ENCODE peak calls at places on chromosomes 12 and 14, in nine cellular contexts. L is globus pallidus; E is stimulated activated effector memory CD8-positive, alpha-beta T cell treated with anti-CD3 and anti-CD28 coated beads, Interleukin-12 subunit alpha, Interleukin-12 subunit beta, amount 100 ng/mL, for 72 hours; R is iPS-NIHi11; B is activated T-helper 1 cell treated with anti-CD3 and anti-CD28 coated beads, Interleukin-12 subunit alpha, Interleukin-12 subunit beta, Interleukin-2, Interleukin-4 antibody, amounts not matched to agents 30 ng/mL and 10 ng/mL and 1 ng/mL, durations not matched to agents 14 hours and 24 hours and 36 hours; V is uterus; Q is SK-N-SH; W is NCI-H1092 treated with DMSO at 0.1 percent for 48 hours; I is stimulated activated CD4-positive, alpha-beta T cell treated with anti-CD3 and anti-CD28 coated beads, Interleukin-2, amount 100 ng/mL, for 48 hours. M is an unnamed sample.

GRCh38 chr14:79708991-79709390 is 502.3 kb downstream of the DIO2 start:
- DNase-seq in I (no peak), B (no peak), V (no peak), W (no peak), E (no peak), L (no peak), R (no peak), Q (no peak), M (no peak)

GRCh38 chr14:25041484-25041883 is 8.5 kb downstream of the STXBP6 start:
- DNase-seq in Q (no peak), R (no peak), B (no peak), L (no peak), W (no peak), E (no peak), I (no peak), V (no peak), M (no peak)

GRCh38 chr14:58292192-58292591 is 6.2 kb upstream of the ARID4A start:
- DNase-seq in W (no peak), I (no peak), V (no peak), E (no peak), L (no peak), R (no peak), B (no peak), Q (no peak), M (no peak)

GRCh38 chr12:59067068-59067467 is 146.8 kb upstream of the LRIG3 start:
- DNase-seq in Q (peak; percentile 28), V (no peak), B (no peak), R (peak; percentile 55), I (no peak), L (no peak), E (no peak), W (no peak), M (no peak)

GRCh38 chr12:105292705-105293104 is 37.8 kb upstream of the C12orf75 start:
- DNase-seq in R (no peak), L (no peak), I (no peak), B (no peak), E (no peak), W (no peak), V (no peak), Q (no peak), M (no peak)

GRCh38 chr12:9948606-9949286 is 16.6 kb upstream of the CLEC2A start:
- DNase-seq in R (no peak), V (no peak), L (no peak), E (no peak), Q (no peak), B (no peak), I (no peak), W (no peak), M (no peak)

GRCh38 chr12:126385785-126386184 is 1320.5 kb downstream of the AACS start:
- DNase-seq in L (no peak), I (no peak), Q (no peak), B (no peak), R (no peak), V (no peak), E (no peak), W (no peak), M (no peak)

GRCh38 chr12:120981407-120981921 is 3.1 kb downstream of the HNF1A start:
- DNase-seq in V (no peak), W (no peak), Q (no peak), L (no peak), I (no peak), B (no peak), R (no peak), E (no peak), M (no peak)

GRCh38 chr12:17592472-17592871 is 497.5 kb downstream of the RERGL start:
- DNase-seq in Q (no peak), L (no peak), B (no peak), I (no peak), E (no peak), R (no peak), V (no peak), W (no peak), M (no peak)

GRCh38 chr12:127209318-127209717 is 1057.7 kb upstream of the TMEM132C start:
- DNase-seq in E (no peak), R (no peak), Q (no peak), V (no peak), L (no peak), W (no peak), B (no peak), I (no peak), M (no peak)

GRCh38 chr12:51281202-51281924 is 11.1 kb upstream of the SMAGP start:
- DNase-seq in Q (no peak), B (no peak), E (no peak), W (no peak), V (no peak), L (no peak), I (no peak), R (no peak), M (no peak)

GRCh38 chr12:2876431-2877046 is 435 bp downstream of the FOXM1 start:
- DNase-seq in R (peak; percentile 64), I (peak; percentile 27), V (no peak), B (peak; percentile 12), E (no peak), W (peak; percentile 49), L (no peak), Q (no peak), M (no peak)

GRCh38 chr12:108495054-108495453 is 20.0 kb upstream of the FICD start:
- DNase-seq in R (peak; percentile 66), B (no peak), Q (peak; percentile 59), W (no peak), L (no peak), E (no peak), I (peak; percentile 41), V (no peak), M (no peak)

GRCh38 chr14:77812028-77812427 is 12.1 kb downstream of the ADCK1 start:
- DNase-seq in R (no peak), I (no peak), Q (no peak), L (no peak), E (no peak), B (no peak), W (no peak), V (no peak), M (no peak)

GRCh38 chr14:92631098-92631497 is 117.3 kb downstream of the LGMN start:
- DNase-seq in Q (no peak), W (no peak), V (no peak), L (no peak), B (no peak), R (no peak), E (no peak), I (no peak), M (no peak)

GRCh38 chr14:35695647-35696046 is 113.4 kb downstream of the RALGAPA1 start:
- DNase-seq in Q (no peak), E (no peak), L (no peak), B (no peak), W (no peak), V (no peak), R (no peak), I (no peak), M (no peak)

GRCh38 chr12:6452908-6453630 is 1.2 kb downstream of the TAPBPL start:
- DNase-seq in E (no peak), R (no peak), Q (no peak), L (no peak), V (no peak), B (no peak), W (no peak), I (no peak), M (no peak)

GRCh38 chr14:36584167-36584811 is 1.9 kb upstream of the NKX2-8 start:
- DNase-seq in I (no peak), E (no peak), V (no peak), W (no peak), Q (peak; percentile 5), L (no peak), R (no peak), B (no peak), M (no peak)

M was measured in Panc1.